ENCODE peak calls at places on chromosome 22, in six cellular contexts. One of them, this sample, is unnamed.

GRCh38 chr22:19992481-19992911 is 24.1 kb downstream of the ARVCF start:
- DNase-seq in HepG2: no peak
- DNase-seq in IMR-90: no peak
- DNase-seq in HCT116: no peak
- DNase-seq in neural progenitor cell: no peak
- DNase-seq in MM.1S: no peak
- DNase-seq in this sample: no peak

GRCh38 chr22:25072406-25072805 is 119.9 kb downstream of the KIAA1671 start:
- DNase-seq in IMR-90: no peak
- DNase-seq in MM.1S: no peak
- DNase-seq in HCT116: no peak
- DNase-seq in neural progenitor cell: no peak
- DNase-seq in HepG2: no peak
- DNase-seq in this sample: no peak

GRCh38 chr22:49590381-49590780 is 237.3 kb downstream of the BRD1 start:
- DNase-seq in neural progenitor cell: no peak
- DNase-seq in HepG2: no peak
- DNase-seq in HCT116: no peak
- DNase-seq in IMR-90: no peak
- DNase-seq in MM.1S: no peak
- DNase-seq in this sample: no peak

GRCh38 chr22:41757507-41757906 is 43.0 kb upstream of the CCDC134 start:
- DNase-seq in HepG2: no peak
- DNase-seq in IMR-90: no peak
- DNase-seq in MM.1S: no peak
- DNase-seq in neural progenitor cell: no peak
- DNase-seq in HCT116: no peak
- DNase-seq in this sample: no peak

GRCh38 chr22:40031766-40032470 is 37.2 kb downstream of the FAM83F start:
- DNase-seq in IMR-90: no peak
- DNase-seq in MM.1S: no peak
- DNase-seq in HepG2: no peak
- DNase-seq in neural progenitor cell: no peak
- DNase-seq in HCT116: no peak
- DNase-seq in this sample: no peak

GRCh38 chr22:43263645-43264514 is 76.9 kb upstream of the TTLL12 start:
- DNase-seq in neural progenitor cell: no peak
- DNase-seq in IMR-90: peak
- DNase-seq in MM.1S: peak
- DNase-seq in HCT116: peak
- DNase-seq in HepG2: peak
- DNase-seq in this sample: peak

GRCh38 chr22:49690454-49690853 is 137.2 kb downstream of the BRD1 start:
- DNase-seq in neural progenitor cell: no peak
- DNase-seq in HCT116: no peak
- DNase-seq in MM.1S: no peak
- DNase-seq in IMR-90: no peak
- DNase-seq in HepG2: no peak
- DNase-seq in this sample: no peak

GRCh38 chr22:29265929-29266328 is 1.9 kb downstream of the RHBDD3 start:
- DNase-seq in MM.1S: no peak
- DNase-seq in IMR-90: no peak
- DNase-seq in neural progenitor cell: no peak
- DNase-seq in HCT116: no peak
- DNase-seq in HepG2: no peak
- DNase-seq in this sample: no peak

GRCh38 chr22:25235547-25236290 is 16.3 kb downstream of the CRYBB2 start:
- DNase-seq in IMR-90: peak
- DNase-seq in MM.1S: peak
- DNase-seq in HepG2: peak
- DNase-seq in HCT116: peak
- DNase-seq in neural progenitor cell: peak
- DNase-seq in this sample: peak

GRCh38 chr22:20885557-20886323 is 26.9 kb downstream of the SNAP29 start:
- DNase-seq in neural progenitor cell: peak
- DNase-seq in MM.1S: peak
- DNase-seq in HepG2: peak
- DNase-seq in HCT116: peak
- DNase-seq in IMR-90: peak
- DNase-seq in this sample: peak

GRCh38 chr22:20520093-20520511 is 12.7 kb downstream of the MED15 start:
- DNase-seq in neural progenitor cell: no peak
- DNase-seq in IMR-90: peak
- DNase-seq in HepG2: no peak
- DNase-seq in HCT116: no peak
- DNase-seq in MM.1S: no peak
- DNase-seq in this sample: no peak

GRCh38 chr22:43996170-43996980 is 27.7 kb upstream of the PARVB start:
- DNase-seq in IMR-90: no peak
- DNase-seq in MM.1S: peak
- DNase-seq in neural progenitor cell: no peak
- DNase-seq in HepG2: no peak
- DNase-seq in HCT116: no peak
- DNase-seq in this sample: no peak

GRCh38 chr22:48948575-48949170 is 879.0 kb downstream of the BRD1 start:
- DNase-seq in HCT116: no peak
- DNase-seq in MM.1S: no peak
- DNase-seq in neural progenitor cell: no peak
- DNase-seq in HepG2: no peak
- DNase-seq in IMR-90: no peak
- DNase-seq in this sample: no peak

GRCh38 chr22:49380095-49380827 is 447.4 kb downstream of the BRD1 start:
- DNase-seq in IMR-90: no peak
- DNase-seq in neural progenitor cell: no peak
- DNase-seq in HCT116: no peak
- DNase-seq in MM.1S: peak
- DNase-seq in HepG2: no peak
- DNase-seq in this sample: no peak

GRCh38 chr22:42033263-42034181 is 34.9 kb downstream of the WBP2NL start:
- DNase-seq in HCT116: no peak
- DNase-seq in MM.1S: no peak
- DNase-seq in IMR-90: no peak
- DNase-seq in neural progenitor cell: no peak
- DNase-seq in HepG2: peak
- DNase-seq in this sample: no peak

GRCh38 chr22:44031111-44031963 is 7.2 kb downstream of the PARVB start:
- DNase-seq in IMR-90: no peak
- DNase-seq in HepG2: no peak
- DNase-seq in MM.1S: no peak
- DNase-seq in HCT116: no peak
- DNase-seq in neural progenitor cell: no peak
- DNase-seq in this sample: no peak

GRCh38 chr22:21003782-21004181 is 1.9 kb upstream of the THAP7 start:
- DNase-seq in HCT116: no peak
- DNase-seq in neural progenitor cell: no peak
- DNase-seq in IMR-90: no peak
- DNase-seq in MM.1S: no peak
- DNase-seq in HepG2: no peak
- DNase-seq in this sample: no peak

GRCh38 chr22:39707351-39707750 is 136.8 kb downstream of the CACNA1I start:
- DNase-seq in neural progenitor cell: no peak
- DNase-seq in MM.1S: no peak
- DNase-seq in HCT116: no peak
- DNase-seq in IMR-90: no peak
- DNase-seq in HepG2: no peak
- DNase-seq in this sample: no peak

GRCh38 chr22:32318361-32318760 is 39.3 kb upstream of the RFPL3 start:
- DNase-seq in MM.1S: no peak
- DNase-seq in IMR-90: no peak
- DNase-seq in HCT116: no peak
- DNase-seq in HepG2: no peak
- DNase-seq in neural progenitor cell: no peak
- DNase-seq in this sample: no peak

GRCh38 chr22:43152355-43153071 is 1.2 kb downstream of the TSPO start:
- DNase-seq in IMR-90: peak
- DNase-seq in HCT116: no peak
- DNase-seq in HepG2: no peak
- DNase-seq in MM.1S: peak
- DNase-seq in neural progenitor cell: no peak
- DNase-seq in this sample: peak

GRCh38 chr22:47194476-47195155 is 432.2 kb downstream of the TBC1D22A start:
- DNase-seq in HepG2: no peak
- DNase-seq in IMR-90: no peak
- DNase-seq in neural progenitor cell: no peak
- DNase-seq in HCT116: no peak
- DNase-seq in MM.1S: no peak
- DNase-seq in this sample: no peak

GRCh38 chr22:20154602-20155183 is 3.8 kb upstream of the CCDC188 start:
- DNase-seq in HepG2: no peak
- DNase-seq in neural progenitor cell: no peak
- DNase-seq in HCT116: no peak
- DNase-seq in IMR-90: no peak
- DNase-seq in MM.1S: no peak
- DNase-seq in this sample: no peak

GRCh38 chr22:44444341-44445306 is 53.4 kb downstream of the RTL6 start:
- DNase-seq in HepG2: no peak
- DNase-seq in MM.1S: no peak
- DNase-seq in neural progenitor cell: peak
- DNase-seq in IMR-90: no peak
- DNase-seq in HCT116: no peak
- DNase-seq in this sample: no peak

GRCh38 chr22:26606611-26607010 is 11.2 kb downstream of the CRYBB1 start:
- DNase-seq in HCT116: no peak
- DNase-seq in IMR-90: peak
- DNase-seq in HepG2: no peak
- DNase-seq in MM.1S: no peak
- DNase-seq in neural progenitor cell: no peak
- DNase-seq in this sample: no peak

GRCh38 chr22:32991353-32992115 is 66.6 kb downstream of the SYN3 start:
- DNase-seq in IMR-90: no peak
- DNase-seq in HCT116: no peak
- DNase-seq in MM.1S: no peak
- DNase-seq in neural progenitor cell: no peak
- DNase-seq in HepG2: no peak
- DNase-seq in this sample: no peak

DNA sequence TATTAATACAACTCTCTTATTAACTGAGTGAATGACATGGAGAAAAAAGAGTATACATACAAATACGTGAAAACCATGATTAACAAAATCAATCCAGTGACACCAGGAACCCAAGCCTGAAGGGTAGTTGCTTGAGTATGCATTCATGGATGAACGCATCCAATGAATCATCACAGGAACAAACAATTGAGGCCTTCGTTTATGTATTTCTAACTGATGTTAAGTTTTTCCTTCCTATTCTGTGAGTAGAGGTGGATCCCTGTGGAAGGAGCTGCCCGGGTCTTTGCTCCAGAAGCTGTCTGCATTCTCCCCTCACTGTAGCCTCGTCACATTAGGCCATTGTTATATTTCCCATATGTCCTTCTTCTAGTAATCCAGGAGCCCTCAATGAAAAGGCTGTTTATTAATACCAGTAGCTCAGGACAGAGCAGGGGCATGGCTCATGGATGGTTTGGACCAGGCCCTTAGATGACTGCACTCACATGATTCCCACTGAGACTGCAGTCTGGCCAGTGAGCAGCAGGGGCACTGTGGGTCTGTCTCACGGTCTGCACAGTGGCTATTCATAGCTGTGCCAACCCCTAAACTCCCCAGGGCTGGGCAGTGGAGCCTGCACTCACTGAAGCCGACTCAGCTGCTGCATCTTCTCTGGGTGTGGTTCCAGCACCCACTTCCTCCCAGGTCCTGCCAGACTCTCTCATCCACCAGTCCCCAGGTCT is 128.1 kb upstream of the TOP3B start:
- DNase-seq in HCT116: peak
- DNase-seq in neural progenitor cell: peak
- DNase-seq in IMR-90: peak
- DNase-seq in HepG2: no peak
- DNase-seq in MM.1S: peak
- DNase-seq in this sample: peak
- TF ChIP-seq CTCF in HCT116: peak
- TF ChIP-seq CTCF in neural progenitor cell: peak
- TF ChIP-seq CTCF in IMR-90: peak
- TF ChIP-seq CTCF in HepG2: peak
- TF ChIP-seq CTCF in MM.1S: peak
- TF ChIP-seq CTCF in this sample: peak

GRCh38 chr22:38353701-38354100 is 36.5 kb upstream of the CSNK1E start:
- DNase-seq in MM.1S: no peak
- DNase-seq in HepG2: no peak
- DNase-seq in HCT116: no peak
- DNase-seq in IMR-90: no peak
- DNase-seq in neural progenitor cell: no peak
- DNase-seq in this sample: no peak
- H3K4me2 ChIP-seq in MM.1S: no peak
- H3K4me2 ChIP-seq in HepG2: no peak
- H3K4me2 ChIP-seq in HCT116: no peak
- H3K4me2 ChIP-seq in IMR-90: no peak
- H3K4me2 ChIP-seq in neural progenitor cell: no peak
- H3K4me2 ChIP-seq in this sample: no peak

GRCh38 chr22:27636716-27637503 is 164.6 kb downstream of the MN1 start:
- DNase-seq in neural progenitor cell: no peak
- DNase-seq in IMR-90: no peak
- DNase-seq in HCT116: no peak
- DNase-seq in HepG2: no peak
- DNase-seq in MM.1S: no peak
- DNase-seq in this sample: no peak

GRCh38 chr22:27635852-27636251 is 165.7 kb downstream of the MN1 start:
- DNase-seq in neural progenitor cell: no peak
- DNase-seq in HCT116: no peak
- DNase-seq in HepG2: no peak
- DNase-seq in IMR-90: no peak
- DNase-seq in MM.1S: no peak
- DNase-seq in this sample: no peak

GRCh38 chr22:27639180-27640086 is 162.1 kb downstream of the MN1 start:
- DNase-seq in neural progenitor cell: no peak
- DNase-seq in HepG2: no peak
- DNase-seq in IMR-90: no peak
- DNase-seq in HCT116: no peak
- DNase-seq in MM.1S: no peak
- DNase-seq in this sample: no peak

GRCh38 chr22:27638329-27639179 is 163.0 kb downstream of the MN1 start:
- DNase-seq in HCT116: no peak
- DNase-seq in MM.1S: no peak
- DNase-seq in neural progenitor cell: no peak
- DNase-seq in IMR-90: no peak
- DNase-seq in HepG2: no peak
- DNase-seq in this sample: no peak

DNA sequence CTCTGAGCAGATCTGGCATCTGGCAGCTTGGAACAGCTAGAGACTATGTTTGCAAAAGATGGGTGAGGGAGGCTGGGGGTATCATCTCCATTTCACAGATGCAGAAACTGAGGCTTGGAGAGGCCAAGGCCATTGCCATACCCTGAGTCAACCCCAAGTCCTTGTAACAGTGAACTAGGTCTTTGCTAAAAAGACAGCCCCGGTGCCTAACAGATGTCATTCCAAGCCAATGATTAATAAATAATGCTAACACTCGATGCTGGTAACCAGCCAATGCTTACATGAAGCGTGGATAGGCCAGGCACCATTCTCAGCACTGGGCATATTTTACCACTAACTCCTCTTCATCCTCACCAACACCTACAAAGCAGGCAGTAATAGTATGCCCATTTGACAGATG is 164.0 kb downstream of the MN1 start:
- DNase-seq in IMR-90: peak
- DNase-seq in neural progenitor cell: no peak
- DNase-seq in HepG2: no peak
- DNase-seq in HCT116: no peak
- DNase-seq in MM.1S: no peak
- DNase-seq in this sample: no peak
- H2AFZ ChIP-seq in IMR-90: no peak
- H2AFZ ChIP-seq in neural progenitor cell: no peak
- H2AFZ ChIP-seq in HepG2: no peak
- H2AFZ ChIP-seq in HCT116: no peak
- H2AFZ ChIP-seq in MM.1S: no peak
- H2AFZ ChIP-seq in this sample: no peak

GRCh38 chr22:23365524-23365923 is 185.2 kb downstream of the BCR start:
- DNase-seq in HepG2: no peak
- DNase-seq in MM.1S: no peak
- DNase-seq in IMR-90: no peak
- DNase-seq in HCT116: no peak
- DNase-seq in neural progenitor cell: no peak
- DNase-seq in this sample: no peak
- TF ChIP-seq CTCF in HepG2: no peak
- TF ChIP-seq CTCF in MM.1S: no peak
- TF ChIP-seq CTCF in IMR-90: no peak
- TF ChIP-seq CTCF in HCT116: no peak
- TF ChIP-seq CTCF in neural progenitor cell: no peak
- TF ChIP-seq CTCF in this sample: no peak

This sample was measured in DND-41.